ENCODE peak calls at places on chromosomes 7 and 10, in six cellular contexts. B, A, R, Q, U and L are unnamed samples.

GRCh38 chr10:61475449-61475873 is 22.3 kb upstream of the TMEM26 start:
- DNase-seq in B (no peak), A (no peak), R (no peak), Q (no peak), U (peak), L (no peak)

GRCh38 chr7:139791316-139791715 is 13.5 kb upstream of the HIPK2 start:
- DNase-seq in B (no peak), A (no peak), R (no peak), Q (no peak), U (no peak), L (no peak)

GRCh38 chr10:113142601-113143000 is 192.6 kb downstream of the TCF7L2 start:
- DNase-seq in B (no peak), A (no peak), R (no peak), Q (no peak), U (no peak), L (no peak)

GRCh38 chr10:59098387-59098786 is 78.1 kb upstream of the PHYHIPL start:
- DNase-seq in B (peak), A (no peak), R (no peak), Q (no peak), U (peak), L (no peak)

GRCh38 chr7:94315011-94315410 is 79.7 kb upstream of the COL1A2 start:
- DNase-seq in B (no peak), A (no peak), R (no peak), Q (no peak), U (peak), L (no peak)

GRCh38 chr7:98355250-98355538 is 45.7 kb downstream of the BAIAP2L1 start:
- DNase-seq in B (no peak), A (no peak), R (no peak), Q (no peak), U (no peak), L (no peak)

GRCh38 chr7:107044347-107045194 is at the start of gene PRKAR2B:
- DNase-seq in B (peak), A (peak), R (peak), Q (peak), U (peak), L (peak)

GRCh38 chr10:121774404-121774803 is 153.4 kb downstream of the ATE1 start:
- DNase-seq in B (no peak), A (no peak), R (no peak), Q (no peak), U (peak), L (no peak)

GRCh38 chr10:116073451-116073850 is 199.6 kb downstream of the GFRA1 start:
- DNase-seq in B (no peak), A (no peak), R (no peak), Q (no peak), U (no peak), L (no peak)

GRCh38 chr7:22931011-22931410 is 82.9 kb downstream of the HYCC1 start:
- DNase-seq in B (no peak), A (no peak), R (no peak), Q (no peak), U (no peak), L (no peak)

GRCh38 chr7:70638381-70639128 is 493.4 kb upstream of the GALNT17 start:
- DNase-seq in B (no peak), A (no peak), R (no peak), Q (no peak), U (peak), L (no peak)

GRCh38 chr10:92074126-92074887 is 150.7 kb downstream of the BTAF1 start:
- DNase-seq in B (no peak), A (peak), R (no peak), Q (no peak), U (peak), L (no peak)

GRCh38 chr7:28725911-28726310 is 232.2 kb downstream of the TRIL start:
- DNase-seq in B (no peak), A (no peak), R (no peak), Q (no peak), U (peak), L (no peak)

GRCh38 chr10:128897414-128897928 is 569.6 kb upstream of the MGMT start:
- DNase-seq in B (no peak), A (no peak), R (no peak), Q (no peak), U (no peak), L (no peak)

GRCh38 chr7:132187869-132188789 is 388.1 kb downstream of the PLXNA4 start:
- DNase-seq in B (no peak), A (no peak), R (no peak), Q (no peak), U (no peak), L (no peak)

GRCh38 chr10:73875139-73875475 is 752 bp upstream of the CAMK2G start:
- DNase-seq in B (no peak), A (no peak), R (no peak), Q (no peak), U (no peak), L (no peak)

GRCh38 chr7:27101906-27102577 is 441 bp downstream of the HOXA2 start:
- DNase-seq in B (no peak), A (no peak), R (no peak), Q (no peak), U (peak), L (no peak)

GRCh38 chr7:44995555-44996493 is 4.2 kb upstream of the CCM2 start:
- DNase-seq in B (no peak), A (no peak), R (no peak), Q (no peak), U (no peak), L (no peak)

GRCh38 chr10:115882021-115882420 is 391.0 kb downstream of the GFRA1 start:
- DNase-seq in B (no peak), A (no peak), R (no peak), Q (no peak), U (no peak), L (no peak)

GRCh38 chr10:115711306-115711705 is 561.7 kb downstream of the GFRA1 start:
- DNase-seq in B (no peak), A (no peak), R (no peak), Q (no peak), U (no peak), L (no peak)

GRCh38 chr10:58152698-58153263 is 114.9 kb downstream of the IPMK start:
- DNase-seq in B (peak), A (peak), R (no peak), Q (no peak), U (peak), L (peak)

GRCh38 chr7:78863248-78863647 is 590.2 kb downstream of the MAGI2 start:
- DNase-seq in B (no peak), A (no peak), R (no peak), Q (no peak), U (peak), L (no peak)

GRCh38 chr7:55073051-55073511 is 54.3 kb downstream of the EGFR start:
- DNase-seq in B (no peak), A (no peak), R (no peak), Q (no peak), U (peak), L (no peak)

GRCh38 chr7:101547916-101548599 is 81.0 kb downstream of the MYL10 start:
- DNase-seq in B (peak), A (no peak), R (peak), Q (no peak), U (no peak), L (no peak)

GRCh38 chr10:113222207-113222606 is 272.2 kb downstream of the TCF7L2 start:
- DNase-seq in B (no peak), A (no peak), R (no peak), Q (no peak), U (no peak), L (no peak)

GRCh38 chr7:134690016-134690415 is 43.4 kb downstream of the BPGM start:
- DNase-seq in B (no peak), A (no peak), R (no peak), Q (no peak), U (peak), L (no peak)

GRCh38 chr10:101280511-101280910 is 51.2 kb upstream of the LBX1 start:
- DNase-seq in B (no peak), A (no peak), R (no peak), Q (no peak), U (no peak), L (no peak)

GRCh38 chr10:10804998-10805737 is 212.5 kb upstream of the CELF2 start:
- DNase-seq in B (no peak), A (no peak), R (no peak), Q (no peak), U (peak), L (no peak)

GRCh38 chr7:50733552-50733951 is 49.1 kb downstream of the GRB10 start:
- DNase-seq in B (no peak), A (no peak), R (no peak), Q (no peak), U (peak), L (no peak)

GRCh38 chr7:79495544-79496272 is 42.2 kb upstream of the MAGI2 start:
- DNase-seq in B (no peak), A (no peak), R (no peak), Q (no peak), U (peak), L (no peak)

GRCh38 chr7:37853468-37853867 is 5.1 kb downstream of the NME8 start:
- DNase-seq in B (no peak), A (peak), R (no peak), Q (no peak), U (no peak), L (no peak)

GRCh38 chr7:55140981-55141278 is 122.1 kb downstream of the EGFR start:
- DNase-seq in B (no peak), A (no peak), R (no peak), Q (no peak), U (no peak), L (no peak)

GRCh38 chr10:44388641-44389040 is 3.7 kb upstream of the CXCL12 start:
- DNase-seq in B (no peak), A (no peak), R (peak), Q (no peak), U (no peak), L (no peak)

DNA sequence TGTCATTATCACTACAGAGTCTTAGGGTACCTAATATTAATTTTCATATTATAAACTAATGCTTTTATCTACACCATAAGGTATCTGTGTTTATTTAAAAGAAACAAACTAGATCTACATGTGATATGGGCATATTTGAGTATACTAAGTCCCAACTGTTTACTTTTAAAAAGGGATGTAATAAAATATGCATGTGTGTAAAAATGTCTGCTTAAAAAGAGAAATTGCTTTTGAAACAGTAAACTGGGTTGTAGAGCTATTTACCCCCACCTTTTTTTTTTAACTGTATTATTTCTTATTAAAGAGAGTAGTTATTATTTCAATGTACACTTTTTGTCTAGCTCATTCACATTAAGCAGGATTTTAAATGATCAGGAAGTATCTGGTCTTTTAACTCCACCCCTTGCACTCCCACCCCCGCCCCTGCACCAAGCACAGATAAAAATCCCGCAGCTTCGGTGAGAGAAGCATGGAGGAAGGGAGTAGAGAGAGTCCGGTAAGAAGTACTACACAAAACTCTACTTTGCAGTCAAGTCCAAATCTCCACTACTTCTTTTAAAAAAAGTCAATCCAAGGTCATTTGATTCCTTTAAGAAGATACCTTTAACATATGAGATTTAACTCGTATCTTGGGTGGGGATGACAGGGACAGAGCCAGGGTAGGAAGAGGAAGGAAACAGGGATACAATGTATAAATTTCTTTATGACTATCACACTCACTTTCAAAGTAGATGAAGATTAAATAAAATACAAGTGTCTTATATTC is 131.9 kb downstream of the NRBF2 start:
- DNase-seq in B (peak), A (no peak), R (no peak), Q (no peak), U (peak), L (no peak)
- TF ChIP-seq POLR2A in B (peak), A (no peak), R (peak), Q (no peak), U (peak), L (no peak)

GRCh38 chr10:95312264-95312663 is 21.5 kb upstream of the PDLIM1 start:
- DNase-seq in B (no peak), A (no peak), R (no peak), Q (no peak), U (peak), L (peak)

GRCh38 chr10:95312986-95313495 is 22.2 kb upstream of the PDLIM1 start:
- DNase-seq in B (no peak), A (no peak), R (no peak), Q (no peak), U (no peak), L (no peak)

GRCh38 chr10:95315509-95315908 is 24.7 kb upstream of the PDLIM1 start:
- DNase-seq in B (no peak), A (no peak), R (no peak), Q (no peak), U (no peak), L (no peak)

GRCh38 chr10:95309958-95310357 is 19.2 kb upstream of the PDLIM1 start:
- DNase-seq in B (no peak), A (no peak), R (no peak), Q (no peak), U (no peak), L (no peak)

DNA sequence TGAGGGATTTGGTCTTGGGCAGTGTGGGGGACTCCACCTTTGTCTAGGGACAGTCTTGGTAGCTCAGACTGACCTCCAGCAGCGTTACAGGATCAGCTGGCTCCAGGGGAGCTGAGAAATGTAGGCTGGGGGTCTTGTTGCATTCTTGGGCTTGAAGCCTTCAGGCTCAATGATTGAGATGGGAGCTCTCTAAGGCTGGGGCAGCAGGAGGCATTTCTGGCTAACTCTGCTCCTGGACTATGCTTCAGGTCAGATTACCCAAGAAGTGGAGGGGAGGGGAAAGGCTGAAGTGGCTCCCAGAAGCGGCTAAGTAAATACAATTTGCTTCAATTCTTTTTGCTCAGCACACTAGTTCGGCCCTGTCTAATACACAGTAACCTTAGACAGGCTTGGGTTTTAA is 23.7 kb upstream of the PDLIM1 start:
- DNase-seq in B (no peak), A (no peak), R (no peak), Q (no peak), U (no peak), L (no peak)
- TF ChIP-seq POLR2A in B (no peak), A (no peak), R (no peak), Q (no peak), U (no peak), L (no peak)

GRCh38 chr10:124545756-124546369 is 84.2 kb downstream of the LHPP start:
- DNase-seq in B (no peak), A (no peak), R (peak), Q (no peak), U (no peak), L (no peak)

GRCh38 chr10:124546957-124547650 is 85.5 kb downstream of the LHPP start:
- DNase-seq in B (no peak), A (no peak), R (no peak), Q (no peak), U (no peak), L (no peak)

GRCh38 chr10:124545346-124545745 is 83.7 kb downstream of the LHPP start:
- DNase-seq in B (peak), A (no peak), R (peak), Q (no peak), U (no peak), L (no peak)

GRCh38 chr10:124550305-124551034 is 88.8 kb downstream of the LHPP start:
- DNase-seq in B (no peak), A (no peak), R (no peak), Q (no peak), U (no peak), L (no peak)

GRCh38 chr10:124547651-124548168 is 86.1 kb downstream of the LHPP start:
- DNase-seq in B (no peak), A (no peak), R (peak), Q (no peak), U (peak), L (no peak)
- TF ChIP-seq POLR2A in B (no peak), A (no peak), R (no peak), Q (no peak), U (no peak), L (no peak)

DNA sequence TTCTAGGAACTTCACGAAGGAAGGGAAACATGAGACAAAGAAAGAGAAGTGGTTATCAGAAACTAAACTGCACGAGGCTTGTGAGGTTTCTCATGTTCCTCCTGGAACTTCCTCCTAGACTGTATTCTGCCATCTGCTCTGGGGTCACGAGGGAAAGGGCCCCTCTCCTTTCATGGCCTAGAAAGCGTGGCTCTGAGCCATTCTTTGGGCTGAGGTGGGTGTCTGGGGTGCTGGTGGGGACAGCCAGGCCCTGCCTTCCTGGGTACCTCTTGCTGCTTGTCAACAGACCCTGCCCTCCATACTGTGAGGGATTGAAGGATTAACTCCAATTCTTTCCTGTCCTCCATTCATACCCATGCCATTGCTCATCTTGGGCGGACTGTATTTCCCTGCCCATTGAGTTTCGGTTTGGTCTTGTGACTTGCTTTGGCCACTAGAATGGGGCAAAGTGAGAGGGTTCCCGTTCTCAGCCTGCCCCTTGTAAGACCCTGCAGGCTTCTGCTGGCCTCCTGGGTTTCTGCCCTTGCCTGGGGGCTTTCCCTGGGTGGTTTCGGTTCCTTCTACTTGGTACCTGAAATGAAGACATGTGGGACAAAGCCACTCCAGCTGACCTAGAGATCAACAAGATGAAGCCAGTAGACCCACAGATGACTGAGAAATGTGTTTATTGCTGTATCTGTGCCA is 14.9 kb upstream of the GIMAP8 start:
- DNase-seq in B (peak), A (no peak), R (no peak), Q (no peak), U (no peak), L (no peak)
- TF ChIP-seq POLR2A in B (no peak), A (no peak), R (no peak), Q (no peak), U (no peak), L (no peak)

DNA sequence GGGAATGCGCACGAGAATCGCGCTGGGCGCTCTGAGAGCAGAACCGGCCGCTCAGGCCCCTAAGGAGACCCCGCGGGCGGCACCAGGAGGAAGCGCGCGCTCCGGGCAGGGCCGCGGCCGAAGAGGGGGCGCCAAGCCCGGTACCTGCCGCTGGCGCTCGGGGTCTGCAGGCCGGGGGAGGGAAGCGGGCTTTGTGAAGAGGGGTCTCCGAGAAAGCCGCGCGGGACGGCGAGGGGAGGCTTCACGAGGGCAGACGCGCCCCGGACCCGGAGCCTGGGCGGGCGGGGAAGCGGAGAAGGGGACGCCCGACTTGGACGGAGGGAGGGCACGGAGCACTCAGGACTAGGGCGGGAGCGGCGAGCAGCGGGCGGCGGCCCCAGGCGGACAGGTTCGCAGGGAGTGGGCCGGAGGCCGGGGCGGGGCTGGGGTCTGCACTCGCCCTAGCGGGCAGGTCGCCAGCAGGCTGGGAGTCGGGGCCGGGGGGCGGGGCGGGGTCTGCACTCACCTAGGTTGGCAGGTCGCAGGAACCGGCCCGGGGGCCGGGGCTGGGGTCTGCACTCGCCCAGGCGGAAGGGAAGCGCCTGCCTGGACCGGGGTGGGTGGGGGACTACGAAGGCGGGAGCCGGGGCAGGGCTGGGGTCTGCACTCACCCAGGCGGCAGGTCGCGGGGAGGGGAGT is 827 bp downstream of the ESYT2 start:
- DNase-seq in B (peak), A (no peak), R (peak), Q (peak), U (no peak), L (peak)
- TF ChIP-seq POLR2A in B (no peak), A (no peak), R (no peak), Q (no peak), U (no peak), L (no peak)

DNA sequence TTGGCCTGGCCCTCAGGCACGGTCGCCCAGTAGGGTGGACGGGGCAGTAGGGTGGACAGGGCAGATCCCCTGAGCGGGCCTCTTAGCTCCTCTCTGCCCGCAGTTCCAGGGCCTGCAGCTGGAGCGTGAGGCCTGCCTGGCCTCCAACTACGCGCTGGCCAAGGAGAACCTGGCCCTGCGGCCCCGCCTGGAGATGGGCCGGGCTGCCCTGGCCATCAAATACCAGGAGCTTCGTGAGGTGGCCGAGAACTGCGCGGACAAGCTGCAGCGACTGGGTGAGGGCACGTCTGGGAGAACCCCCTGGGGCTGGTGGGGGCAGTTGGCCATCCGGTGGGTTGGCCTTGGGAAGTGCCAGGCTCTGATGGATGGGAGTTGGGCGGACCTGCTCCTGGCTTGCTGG is 1.7 kb downstream of the VPS37D start:
- DNase-seq in B (no peak), A (no peak), R (no peak), Q (no peak), U (no peak), L (no peak)
- TF ChIP-seq POLR2A in B (no peak), A (no peak), R (no peak), Q (no peak), U (no peak), L (no peak)